ENCODE peak calls at places on chromosomes 16 and 17, in seven cellular contexts. One of them, this sample, is unnamed.

GRCh38 chr16:66520406-66521194 is 29.3 kb downstream of the TK2 start:
- DNase-seq in CD8-positive, alpha-beta T cell: no peak
- DNase-seq in left lung: peak
- DNase-seq in NCI-H2081: no peak
- DNase-seq in mammary epithelial cell: no peak
- DNase-seq in activated T-helper 1 cell treated with anti-CD3 and anti-CD28 coated beads, Interleukin-2, amount 50 U/mL, for 16 hours: no peak
- DNase-seq in AG20443: no peak
- DNase-seq in this sample: no peak

GRCh38 chr16:85463672-85464071 is 149.4 kb upstream of the GSE1 start:
- DNase-seq in activated T-helper 1 cell treated with anti-CD3 and anti-CD28 coated beads, Interleukin-2, amount 50 U/mL, for 16 hours: no peak
- DNase-seq in CD8-positive, alpha-beta T cell: no peak
- DNase-seq in left lung: peak
- DNase-seq in mammary epithelial cell: no peak
- DNase-seq in AG20443: no peak
- DNase-seq in NCI-H2081: no peak
- DNase-seq in this sample: no peak

GRCh38 chr17:73027130-73027741 is 65.3 kb downstream of the SLC39A11 start:
- DNase-seq in mammary epithelial cell: no peak
- DNase-seq in left lung: no peak
- DNase-seq in NCI-H2081: no peak
- DNase-seq in AG20443: peak
- DNase-seq in CD8-positive, alpha-beta T cell: no peak
- DNase-seq in activated T-helper 1 cell treated with anti-CD3 and anti-CD28 coated beads, Interleukin-2, amount 50 U/mL, for 16 hours: no peak
- DNase-seq in this sample: no peak

GRCh38 chr17:29590261-29590978 is 972 bp upstream of the GIT1 start:
- DNase-seq in AG20443: no peak
- DNase-seq in activated T-helper 1 cell treated with anti-CD3 and anti-CD28 coated beads, Interleukin-2, amount 50 U/mL, for 16 hours: no peak
- DNase-seq in left lung: no peak
- DNase-seq in mammary epithelial cell: no peak
- DNase-seq in CD8-positive, alpha-beta T cell: no peak
- DNase-seq in NCI-H2081: peak
- DNase-seq in this sample: no peak

GRCh38 chr16:65105173-65105572 is 16.7 kb downstream of the CDH11 start:
- DNase-seq in NCI-H2081: no peak
- DNase-seq in AG20443: no peak
- DNase-seq in left lung: no peak
- DNase-seq in activated T-helper 1 cell treated with anti-CD3 and anti-CD28 coated beads, Interleukin-2, amount 50 U/mL, for 16 hours: no peak
- DNase-seq in mammary epithelial cell: no peak
- DNase-seq in CD8-positive, alpha-beta T cell: no peak
- DNase-seq in this sample: no peak

GRCh38 chr16:58503863-58504688 is 4.1 kb downstream of the NDRG4 start:
- DNase-seq in AG20443: no peak
- DNase-seq in mammary epithelial cell: no peak
- DNase-seq in activated T-helper 1 cell treated with anti-CD3 and anti-CD28 coated beads, Interleukin-2, amount 50 U/mL, for 16 hours: no peak
- DNase-seq in CD8-positive, alpha-beta T cell: no peak
- DNase-seq in NCI-H2081: no peak
- DNase-seq in left lung: peak
- DNase-seq in this sample: no peak

GRCh38 chr17:61064087-61064951 is 335.3 kb upstream of the TBX2 start:
- DNase-seq in CD8-positive, alpha-beta T cell: no peak
- DNase-seq in activated T-helper 1 cell treated with anti-CD3 and anti-CD28 coated beads, Interleukin-2, amount 50 U/mL, for 16 hours: no peak
- DNase-seq in AG20443: no peak
- DNase-seq in NCI-H2081: no peak
- DNase-seq in left lung: no peak
- DNase-seq in mammary epithelial cell: no peak
- DNase-seq in this sample: no peak

GRCh38 chr16:30434852-30435251 is 5.0 kb upstream of the DCTPP1 start:
- DNase-seq in NCI-H2081: no peak
- DNase-seq in AG20443: no peak
- DNase-seq in activated T-helper 1 cell treated with anti-CD3 and anti-CD28 coated beads, Interleukin-2, amount 50 U/mL, for 16 hours: peak
- DNase-seq in CD8-positive, alpha-beta T cell: no peak
- DNase-seq in left lung: no peak
- DNase-seq in mammary epithelial cell: peak
- DNase-seq in this sample: no peak

GRCh38 chr17:58351182-58351581 is 819 bp downstream of the SUPT4H1 start:
- DNase-seq in activated T-helper 1 cell treated with anti-CD3 and anti-CD28 coated beads, Interleukin-2, amount 50 U/mL, for 16 hours: no peak
- DNase-seq in NCI-H2081: no peak
- DNase-seq in mammary epithelial cell: no peak
- DNase-seq in CD8-positive, alpha-beta T cell: no peak
- DNase-seq in AG20443: no peak
- DNase-seq in left lung: no peak
- DNase-seq in this sample: no peak

GRCh38 chr17:29180788-29181160 is 576 bp upstream of the MYO18A start:
- DNase-seq in NCI-H2081: no peak
- DNase-seq in activated T-helper 1 cell treated with anti-CD3 and anti-CD28 coated beads, Interleukin-2, amount 50 U/mL, for 16 hours: no peak
- DNase-seq in AG20443: no peak
- DNase-seq in left lung: no peak
- DNase-seq in CD8-positive, alpha-beta T cell: no peak
- DNase-seq in mammary epithelial cell: no peak
- DNase-seq in this sample: no peak

GRCh38 chr16:88783391-88784073 is 1.5 kb downstream of the PIEZO1 start:
- DNase-seq in CD8-positive, alpha-beta T cell: no peak
- DNase-seq in left lung: peak
- DNase-seq in activated T-helper 1 cell treated with anti-CD3 and anti-CD28 coated beads, Interleukin-2, amount 50 U/mL, for 16 hours: no peak
- DNase-seq in AG20443: no peak
- DNase-seq in NCI-H2081: no peak
- DNase-seq in mammary epithelial cell: peak
- DNase-seq in this sample: no peak

GRCh38 chr16:88924834-88925539 is 52.0 kb downstream of the CBFA2T3 start:
- DNase-seq in AG20443: peak
- DNase-seq in activated T-helper 1 cell treated with anti-CD3 and anti-CD28 coated beads, Interleukin-2, amount 50 U/mL, for 16 hours: no peak
- DNase-seq in NCI-H2081: peak
- DNase-seq in mammary epithelial cell: peak
- DNase-seq in left lung: no peak
- DNase-seq in CD8-positive, alpha-beta T cell: no peak
- DNase-seq in this sample: no peak

GRCh38 chr16:10610499-10611184 is 30.2 kb upstream of the EMP2 start:
- DNase-seq in activated T-helper 1 cell treated with anti-CD3 and anti-CD28 coated beads, Interleukin-2, amount 50 U/mL, for 16 hours: no peak
- DNase-seq in NCI-H2081: no peak
- DNase-seq in CD8-positive, alpha-beta T cell: no peak
- DNase-seq in AG20443: no peak
- DNase-seq in left lung: no peak
- DNase-seq in mammary epithelial cell: no peak
- DNase-seq in this sample: no peak

GRCh38 chr17:1554751-1555617 is 7.6 kb downstream of the PITPNA start:
- DNase-seq in NCI-H2081: no peak
- DNase-seq in activated T-helper 1 cell treated with anti-CD3 and anti-CD28 coated beads, Interleukin-2, amount 50 U/mL, for 16 hours: no peak
- DNase-seq in left lung: no peak
- DNase-seq in mammary epithelial cell: no peak
- DNase-seq in CD8-positive, alpha-beta T cell: no peak
- DNase-seq in AG20443: no peak
- DNase-seq in this sample: no peak

GRCh38 chr17:7932949-7933348 is 943 bp downstream of the CNTROB start:
- DNase-seq in AG20443: peak
- DNase-seq in left lung: peak
- DNase-seq in mammary epithelial cell: peak
- DNase-seq in activated T-helper 1 cell treated with anti-CD3 and anti-CD28 coated beads, Interleukin-2, amount 50 U/mL, for 16 hours: no peak
- DNase-seq in CD8-positive, alpha-beta T cell: no peak
- DNase-seq in NCI-H2081: no peak
- DNase-seq in this sample: no peak

GRCh38 chr16:31696968-31697743 is 169.5 kb downstream of the AHSP start:
- DNase-seq in mammary epithelial cell: peak
- DNase-seq in CD8-positive, alpha-beta T cell: no peak
- DNase-seq in NCI-H2081: peak
- DNase-seq in activated T-helper 1 cell treated with anti-CD3 and anti-CD28 coated beads, Interleukin-2, amount 50 U/mL, for 16 hours: no peak
- DNase-seq in left lung: peak
- DNase-seq in AG20443: peak
- DNase-seq in this sample: no peak

GRCh38 chr16:56301391-56301850 is 110.1 kb downstream of the GNAO1 start:
- DNase-seq in CD8-positive, alpha-beta T cell: no peak
- DNase-seq in mammary epithelial cell: no peak
- DNase-seq in AG20443: no peak
- DNase-seq in left lung: no peak
- DNase-seq in NCI-H2081: no peak
- DNase-seq in activated T-helper 1 cell treated with anti-CD3 and anti-CD28 coated beads, Interleukin-2, amount 50 U/mL, for 16 hours: no peak
- DNase-seq in this sample: no peak

GRCh38 chr17:3665834-3666233 is 2.5 kb downstream of the TAX1BP3 start:
- DNase-seq in mammary epithelial cell: no peak
- DNase-seq in left lung: no peak
- DNase-seq in activated T-helper 1 cell treated with anti-CD3 and anti-CD28 coated beads, Interleukin-2, amount 50 U/mL, for 16 hours: no peak
- DNase-seq in AG20443: no peak
- DNase-seq in CD8-positive, alpha-beta T cell: no peak
- DNase-seq in NCI-H2081: no peak
- DNase-seq in this sample: no peak

GRCh38 chr17:77609553-77610517 is 348.7 kb upstream of the TNRC6C start:
- DNase-seq in left lung: no peak
- DNase-seq in mammary epithelial cell: no peak
- DNase-seq in activated T-helper 1 cell treated with anti-CD3 and anti-CD28 coated beads, Interleukin-2, amount 50 U/mL, for 16 hours: peak
- DNase-seq in NCI-H2081: no peak
- DNase-seq in AG20443: no peak
- DNase-seq in CD8-positive, alpha-beta T cell: peak
- DNase-seq in this sample: peak

GRCh38 chr17:72462396-72462795 is 341.6 kb downstream of the SOX9 start:
- DNase-seq in mammary epithelial cell: no peak
- DNase-seq in CD8-positive, alpha-beta T cell: no peak
- DNase-seq in activated T-helper 1 cell treated with anti-CD3 and anti-CD28 coated beads, Interleukin-2, amount 50 U/mL, for 16 hours: no peak
- DNase-seq in left lung: no peak
- DNase-seq in AG20443: no peak
- DNase-seq in NCI-H2081: no peak
- DNase-seq in this sample: no peak

GRCh38 chr17:27846042-27846655 is 45.8 kb upstream of the NOS2 start:
- DNase-seq in mammary epithelial cell: no peak
- DNase-seq in AG20443: no peak
- DNase-seq in NCI-H2081: no peak
- DNase-seq in left lung: no peak
- DNase-seq in activated T-helper 1 cell treated with anti-CD3 and anti-CD28 coated beads, Interleukin-2, amount 50 U/mL, for 16 hours: no peak
- DNase-seq in CD8-positive, alpha-beta T cell: no peak
- DNase-seq in this sample: peak

GRCh38 chr16:87562201-87562600 is 40.1 kb upstream of the JPH3 start:
- DNase-seq in left lung: no peak
- DNase-seq in NCI-H2081: peak
- DNase-seq in activated T-helper 1 cell treated with anti-CD3 and anti-CD28 coated beads, Interleukin-2, amount 50 U/mL, for 16 hours: no peak
- DNase-seq in AG20443: no peak
- DNase-seq in CD8-positive, alpha-beta T cell: no peak
- DNase-seq in mammary epithelial cell: no peak
- DNase-seq in this sample: no peak

This sample was measured in T follicular helper cell.